ENCODE peak calls at places on chromosomes 12 and 14, in seven cellular contexts. H, B, N, Y, V, D and P are unnamed samples.

GRCh38 chr12:70756118-70756517 is 118.9 kb upstream of the PTPRB start:
- DNase-seq in H (no peak), B (no peak), N (no peak), Y (no peak), V (peak), D (no peak), P (no peak)

GRCh38 chr12:2358986-2359658 is 306.3 kb downstream of the CACNA1C start:
- DNase-seq in H (no peak), B (no peak), N (no peak), Y (no peak), V (no peak), D (no peak), P (no peak)

GRCh38 chr14:57068511-57068910 is 200.2 kb downstream of the EXOC5 start:
- DNase-seq in H (no peak), B (no peak), N (no peak), Y (no peak), V (no peak), D (no peak), P (no peak)

GRCh38 chr14:51368721-51369163 is 128.7 kb downstream of the TMX1 start:
- DNase-seq in H (no peak), B (no peak), N (no peak), Y (no peak), V (no peak), D (no peak), P (no peak)

GRCh38 chr12:77382096-77382742 is 316.9 kb upstream of the E2F7 start:
- DNase-seq in H (no peak), B (no peak), N (no peak), Y (no peak), V (no peak), D (no peak), P (no peak)

GRCh38 chr14:68110989-68111704 is 291.6 kb downstream of the RAD51B start:
- DNase-seq in H (no peak), B (no peak), N (no peak), Y (no peak), V (no peak), D (peak), P (no peak)

GRCh38 chr14:29953501-29953900 is 25.9 kb upstream of the PRKD1 start:
- DNase-seq in H (no peak), B (no peak), N (no peak), Y (no peak), V (no peak), D (no peak), P (no peak)

GRCh38 chr14:64705406-64706118 is 1.3 kb downstream of the PLEKHG3 start:
- DNase-seq in H (no peak), B (no peak), N (peak), Y (peak), V (no peak), D (no peak), P (no peak)

GRCh38 chr12:21697829-21698630 is 40.4 kb upstream of the LDHB start:
- DNase-seq in H (no peak), B (no peak), N (no peak), Y (no peak), V (no peak), D (peak), P (no peak)

GRCh38 chr12:122126713-122127597 is 47.1 kb downstream of the IL31 start:
- DNase-seq in H (no peak), B (no peak), N (no peak), Y (no peak), V (no peak), D (no peak), P (no peak)

GRCh38 chr12:102479099-102479887 is 1.1 kb downstream of the IGF1 start:
- DNase-seq in H (no peak), B (no peak), N (no peak), Y (no peak), V (no peak), D (no peak), P (no peak)

GRCh38 chr12:48712209-48712608 is 4.3 kb downstream of the CCNT1 start:
- DNase-seq in H (no peak), B (no peak), N (no peak), Y (no peak), V (no peak), D (no peak), P (no peak)

GRCh38 chr12:5503774-5504173 is 71.9 kb downstream of the NTF3 start:
- DNase-seq in H (no peak), B (no peak), N (no peak), Y (no peak), V (no peak), D (no peak), P (no peak)

GRCh38 chr12:106865685-106866084 is 90.0 kb upstream of the TMEM263 start:
- DNase-seq in H (no peak), B (no peak), N (no peak), Y (no peak), V (no peak), D (no peak), P (no peak)

GRCh38 chr14:24631749-24632335 is 2.1 kb downstream of the GZMB start:
- DNase-seq in H (no peak), B (no peak), N (no peak), Y (no peak), V (no peak), D (no peak), P (no peak)

GRCh38 chr14:64910847-64911495 is 3.3 kb upstream of the CHURC1 start:
- DNase-seq in H (no peak), B (no peak), N (no peak), Y (peak), V (no peak), D (peak), P (no peak)

GRCh38 chr14:92340938-92341337 is 18.0 kb downstream of the SLC24A4 start:
- DNase-seq in H (no peak), B (no peak), N (no peak), Y (no peak), V (no peak), D (no peak), P (no peak)

GRCh38 chr14:59020382-59020781 is 168.1 kb upstream of the DAAM1 start:
- DNase-seq in H (no peak), B (no peak), N (no peak), Y (peak), V (peak), D (peak), P (no peak)

GRCh38 chr12:90627180-90627896 is 327.6 kb downstream of the CCER1 start:
- DNase-seq in H (no peak), B (no peak), N (no peak), Y (no peak), V (no peak), D (no peak), P (no peak)

GRCh38 chr14:36582011-36582873 is at the start of gene NKX2-8:
- DNase-seq in H (no peak), B (no peak), N (no peak), Y (peak), V (no peak), D (no peak), P (no peak)